ENCODE peak calls at places on chromosome 22, in ten cellular contexts. K is fibroblast of mammary gland, B is type B pancreatic cell, Y is HFF-Myc, L is endodermal cell, J is ELR, P is GM12891, W is AG08396, U is amniotic epithelial cell, M is amniotic stem cell. E is an unnamed sample.

GRCh38 chr22:46758867-46759290 is 3.6 kb upstream of the TBC1D22A start:
- DNase-seq in K (peak; percentile 72), P (no peak), M (no peak), Y (no peak), L (peak; percentile 89), W (peak; percentile 48), U (peak; percentile 77), J (peak; percentile 66), B (no peak), E (peak; percentile 49)

GRCh38 chr22:24500251-24500820 is 5.2 kb downstream of the UPB1 start:
- DNase-seq in U (peak; percentile 11), J (no peak), Y (no peak), L (no peak), B (no peak), W (no peak), K (no peak), M (no peak), P (no peak), E (no peak)

GRCh38 chr22:38873469-38874411 is 1.7 kb upstream of the CBX6 start:
- DNase-seq in J (no peak), B (no peak), Y (no peak), M (no peak), L (peak; percentile 62), P (no peak), K (no peak), U (no peak), W (no peak), E (no peak)

GRCh38 chr22:24392218-24392931 is 35.0 kb upstream of the ADORA2A start:
- DNase-seq in W (no peak), M (no peak), P (no peak), B (no peak), L (no peak), J (no peak), K (no peak), U (no peak), Y (no peak), E (peak; percentile 84)

GRCh38 chr22:28373841-28374240 is 305.8 kb downstream of the TTC28 start:
- DNase-seq in J (peak; percentile 35), L (no peak), Y (no peak), K (peak; percentile 35), B (no peak), M (no peak), P (no peak), U (no peak), W (peak; percentile 26), E (peak; percentile 30)

GRCh38 chr22:36069368-36069767 is 40.7 kb upstream of the RBFOX2 start:
- DNase-seq in Y (no peak), W (no peak), P (no peak), J (no peak), B (no peak), K (no peak), U (no peak), M (no peak), L (no peak), E (no peak)

GRCh38 chr22:43889366-43890253 is 2.2 kb downstream of the PNPLA5 start:
- DNase-seq in K (peak; percentile 41), B (no peak), P (no peak), L (peak; percentile 67), J (peak; percentile 58), Y (no peak), U (peak; percentile 33), M (peak; percentile 3), W (peak; percentile 60), E (peak; percentile 43)

GRCh38 chr22:33393432-33393831 is 335.3 kb upstream of the SYN3 start:
- DNase-seq in M (no peak), B (no peak), J (no peak), W (no peak), Y (no peak), U (no peak), K (no peak), L (no peak), P (no peak), E (no peak)

GRCh38 chr22:41352058-41352457 is 29.7 kb upstream of the TEF start:
- DNase-seq in M (no peak), K (peak; percentile 70), B (no peak), P (no peak), J (peak; percentile 54), Y (no peak), W (peak; percentile 84), U (peak; percentile 41), L (no peak), E (peak; percentile 33)

E was measured in HFFc6.